ENCODE peak calls at places on chromosome 1, in five cellular contexts. One of them, this sample, is unnamed.

GRCh38 chr1:12327566-12327965 is 97.7 kb downstream of the VPS13D start:
- DNase-seq in endothelial cell: no peak
- DNase-seq in effector memory CD4-positive, alpha-beta T cell: no peak
- DNase-seq in T-helper 2 cell: no peak
- DNase-seq in astrocyte: no peak
- DNase-seq in this sample: no peak

GRCh38 chr1:42765832-42766722 is 751 bp downstream of the P3H1 start:
- DNase-seq in astrocyte: peak
- DNase-seq in effector memory CD4-positive, alpha-beta T cell: no peak
- DNase-seq in T-helper 2 cell: no peak
- DNase-seq in endothelial cell: peak
- DNase-seq in this sample: no peak

GRCh38 chr1:107899655-107900054 is 65.3 kb downstream of the VAV3 start:
- DNase-seq in endothelial cell: no peak
- DNase-seq in T-helper 2 cell: no peak
- DNase-seq in effector memory CD4-positive, alpha-beta T cell: no peak
- DNase-seq in astrocyte: no peak
- DNase-seq in this sample: no peak

GRCh38 chr1:165644064-165644735 is 13.2 kb downstream of the MGST3 start:
- DNase-seq in astrocyte: no peak
- DNase-seq in effector memory CD4-positive, alpha-beta T cell: no peak
- DNase-seq in T-helper 2 cell: no peak
- DNase-seq in endothelial cell: no peak
- DNase-seq in this sample: no peak

GRCh38 chr1:46615088-46615487 is 1.5 kb downstream of the MOB3C start:
- DNase-seq in effector memory CD4-positive, alpha-beta T cell: no peak
- DNase-seq in astrocyte: no peak
- DNase-seq in T-helper 2 cell: no peak
- DNase-seq in endothelial cell: no peak
- DNase-seq in this sample: no peak

GRCh38 chr1:9717193-9718005 is 65.9 kb downstream of the PIK3CD start:
- DNase-seq in effector memory CD4-positive, alpha-beta T cell: peak
- DNase-seq in endothelial cell: no peak
- DNase-seq in T-helper 2 cell: peak
- DNase-seq in astrocyte: no peak
- DNase-seq in this sample: peak

GRCh38 chr1:15075175-15075574 is 78.4 kb upstream of the TMEM51 start:
- DNase-seq in effector memory CD4-positive, alpha-beta T cell: no peak
- DNase-seq in T-helper 2 cell: no peak
- DNase-seq in endothelial cell: no peak
- DNase-seq in astrocyte: no peak
- DNase-seq in this sample: no peak

GRCh38 chr1:54671985-54672608 is 30.5 kb downstream of the MROH7 start:
- DNase-seq in effector memory CD4-positive, alpha-beta T cell: peak
- DNase-seq in T-helper 2 cell: no peak
- DNase-seq in astrocyte: peak
- DNase-seq in endothelial cell: peak
- DNase-seq in this sample: peak

GRCh38 chr1:216447898-216448568 is 24.8 kb upstream of the USH2A start:
- DNase-seq in T-helper 2 cell: no peak
- DNase-seq in effector memory CD4-positive, alpha-beta T cell: no peak
- DNase-seq in endothelial cell: no peak
- DNase-seq in astrocyte: peak
- DNase-seq in this sample: no peak

GRCh38 chr1:214700381-214700780 is 97.4 kb downstream of the CENPF start:
- DNase-seq in endothelial cell: no peak
- DNase-seq in astrocyte: no peak
- DNase-seq in T-helper 2 cell: no peak
- DNase-seq in effector memory CD4-positive, alpha-beta T cell: no peak
- DNase-seq in this sample: no peak

GRCh38 chr1:48953617-48954016 is 176.9 kb upstream of the BEND5 start:
- DNase-seq in T-helper 2 cell: no peak
- DNase-seq in endothelial cell: no peak
- DNase-seq in astrocyte: no peak
- DNase-seq in effector memory CD4-positive, alpha-beta T cell: no peak
- DNase-seq in this sample: no peak

This sample was measured in T-helper 1 cell.